ENCODE peak calls at places on chromosomes 16 and 17, in four cellular contexts. One of them, this sample, is unnamed.
A peak's percentile ranks its signal among the peaks of the same experiment; 100 is the strongest.

GRCh38 chr17:60664022-60664421 is 13.6 kb upstream of the BCAS3 start:
- DNase-seq in body of pancreas: no peak
- DNase-seq in IMR-90: peak; percentile 59
- DNase-seq in colonic mucosa: no peak
- DNase-seq in this sample: no peak

GRCh38 chr16:65908568-65908967 is 457.9 kb upstream of the CDH5 start:
- DNase-seq in IMR-90: no peak
- DNase-seq in colonic mucosa: no peak
- DNase-seq in body of pancreas: no peak
- DNase-seq in this sample: no peak

GRCh38 chr17:68627956-68628355 is 26.8 kb upstream of the FAM20A start:
- DNase-seq in body of pancreas: no peak
- DNase-seq in IMR-90: no peak
- DNase-seq in colonic mucosa: peak; percentile 18
- DNase-seq in this sample: peak; percentile 17

GRCh38 chr16:56610609-56611111 is 2.3 kb downstream of the MT2A start:
- DNase-seq in colonic mucosa: no peak
- DNase-seq in body of pancreas: no peak
- DNase-seq in IMR-90: peak; percentile 71
- DNase-seq in this sample: no peak

GRCh38 chr17:79902146-79902791 is 63.0 kb upstream of the CBX4 start:
- DNase-seq in body of pancreas: no peak
- DNase-seq in colonic mucosa: no peak
- DNase-seq in IMR-90: no peak
- DNase-seq in this sample: no peak

GRCh38 chr17:31517524-31517923 is 126.0 kb downstream of the RAB11FIP4 start:
- DNase-seq in colonic mucosa: no peak
- DNase-seq in body of pancreas: no peak
- DNase-seq in IMR-90: no peak
- DNase-seq in this sample: no peak

GRCh38 chr17:6430769-6431168 is 4.2 kb downstream of the AIPL1 start:
- DNase-seq in body of pancreas: no peak
- DNase-seq in colonic mucosa: no peak
- DNase-seq in IMR-90: no peak
- DNase-seq in this sample: no peak

GRCh38 chr17:10875984-10876555 is 38.2 kb upstream of the PIRT start:
- DNase-seq in IMR-90: peak; percentile 17
- DNase-seq in body of pancreas: peak; percentile 53
- DNase-seq in colonic mucosa: peak; percentile 62
- DNase-seq in this sample: peak; percentile 73

GRCh38 chr17:28369684-28370034 is 448 bp downstream of the VTN start:
- DNase-seq in body of pancreas: no peak
- DNase-seq in colonic mucosa: no peak
- DNase-seq in IMR-90: no peak
- DNase-seq in this sample: no peak

GRCh38 chr17:20926532-20926931 is 116.3 kb downstream of the USP22 start:
- DNase-seq in IMR-90: peak; percentile 50
- DNase-seq in colonic mucosa: no peak
- DNase-seq in body of pancreas: no peak
- DNase-seq in this sample: no peak

GRCh38 chr17:8862213-8863056 is 5.0 kb downstream of the PIK3R6 start:
- DNase-seq in body of pancreas: no peak
- DNase-seq in colonic mucosa: no peak
- DNase-seq in IMR-90: no peak
- DNase-seq in this sample: no peak

GRCh38 chr17:64345691-64346376 is 44.8 kb downstream of the PECAM1 start:
- DNase-seq in colonic mucosa: no peak
- DNase-seq in IMR-90: no peak
- DNase-seq in body of pancreas: no peak
- DNase-seq in this sample: no peak

GRCh38 chr17:64343071-64343774 is 47.4 kb downstream of the PECAM1 start:
- DNase-seq in body of pancreas: no peak
- DNase-seq in colonic mucosa: no peak
- DNase-seq in IMR-90: no peak
- DNase-seq in this sample: no peak

GRCh38 chr17:64340557-64340956 is 50.1 kb downstream of the PECAM1 start:
- DNase-seq in body of pancreas: no peak
- DNase-seq in colonic mucosa: no peak
- DNase-seq in IMR-90: no peak
- DNase-seq in this sample: no peak

GRCh38 chr17:64341181-64341580 is 49.5 kb downstream of the PECAM1 start:
- DNase-seq in IMR-90: no peak
- DNase-seq in colonic mucosa: no peak
- DNase-seq in body of pancreas: no peak
- DNase-seq in this sample: no peak

DNA sequence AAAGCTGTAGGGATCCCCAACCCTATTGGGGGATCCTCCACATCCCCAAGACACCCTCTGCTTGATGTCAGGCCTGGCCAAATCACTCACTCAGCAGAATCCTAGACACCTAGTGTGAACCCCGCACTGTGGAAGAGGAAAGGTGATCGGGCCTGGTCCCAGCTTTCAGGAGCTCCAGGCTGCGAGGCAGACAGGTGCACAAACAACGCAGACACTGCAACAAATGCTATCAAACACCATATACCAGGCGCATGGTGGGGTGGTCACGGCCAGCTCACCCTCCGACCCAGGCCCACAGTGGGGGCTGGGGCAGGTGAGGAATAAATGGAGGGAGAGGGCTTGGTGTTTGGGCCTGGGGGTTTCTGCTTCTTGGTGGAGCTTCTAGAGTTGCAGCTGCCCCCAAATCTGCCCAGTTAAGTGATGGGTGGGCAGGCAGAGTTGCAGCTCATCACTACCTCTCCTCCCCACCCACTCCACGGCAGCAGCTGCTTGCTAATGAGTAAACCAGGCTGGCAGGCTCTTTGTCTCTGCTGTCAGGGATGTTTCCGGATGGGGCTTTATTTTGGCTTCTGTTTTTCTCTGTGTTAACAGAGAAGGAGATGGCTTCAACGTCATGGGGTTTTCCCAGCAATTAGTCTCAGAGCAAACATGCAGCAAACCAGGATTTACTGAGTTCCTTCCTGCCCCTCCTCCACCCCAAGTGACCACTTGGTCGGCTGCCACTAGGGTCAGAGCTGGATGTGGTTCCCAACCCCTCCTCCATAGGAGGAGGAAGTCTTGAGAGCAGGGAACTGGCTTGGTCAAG is 46.6 kb downstream of the PECAM1 start:
- DNase-seq in IMR-90: peak; percentile 90
- DNase-seq in colonic mucosa: peak; percentile 64
- DNase-seq in body of pancreas: peak; percentile 57
- DNase-seq in this sample: peak; percentile 56
- H3K4me1 ChIP-seq in IMR-90: peaks cover 6% of the 10 kb centered on the region
- H3K4me1 ChIP-seq in colonic mucosa: no peaks in the 10 kb centered on the region
- H3K4me1 ChIP-seq in body of pancreas: peaks cover 24% of the 10 kb centered on the region
- H3K4me1 ChIP-seq in this sample: peaks cover 4% of the 10 kb centered on the region

GRCh38 chr17:81487089-81487486 is 25.5 kb downstream of the ACTG1 start:
- DNase-seq in body of pancreas: no peak
- DNase-seq in IMR-90: no peak
- DNase-seq in colonic mucosa: no peak
- DNase-seq in this sample: no peak
- H3K4me3 ChIP-seq in body of pancreas: no peak overlapping the region
- H3K4me3 ChIP-seq in IMR-90: no peak overlapping the region
- H3K4me3 ChIP-seq in colonic mucosa: no peak overlapping the region
- H3K4me3 ChIP-seq in this sample: no peak overlapping the region

DNA sequence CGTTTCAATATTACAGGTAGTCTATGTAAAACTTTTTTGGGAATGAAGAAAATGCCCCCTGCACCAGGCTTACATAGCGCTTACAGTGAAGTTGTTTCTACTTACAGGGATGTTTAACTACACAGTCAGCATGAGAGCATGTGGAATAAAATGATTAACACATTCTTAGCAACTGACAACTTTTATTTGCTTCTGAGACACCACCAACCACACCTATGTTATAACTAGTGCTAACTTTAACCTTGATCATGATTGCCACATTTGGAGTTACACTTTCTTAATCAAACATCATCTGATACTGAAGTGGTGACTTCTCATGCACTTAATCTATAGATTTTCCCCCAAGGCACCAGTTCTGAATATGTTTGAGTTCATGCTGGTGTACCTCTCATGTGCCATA is 20.3 kb upstream of the ZNF267 start:
- DNase-seq in body of pancreas: no peak
- DNase-seq in colonic mucosa: no peak
- DNase-seq in IMR-90: no peak
- DNase-seq in this sample: no peak
- H3K9me3 ChIP-seq in body of pancreas: no peaks in the 10 kb centered on the region
- H3K9me3 ChIP-seq in colonic mucosa: no peaks in the 10 kb centered on the region
- H3K9me3 ChIP-seq in IMR-90: peaks cover 6% of the 10 kb centered on the region
- H3K9me3 ChIP-seq in this sample: peaks cover 14% of the 10 kb centered on the region

DNA sequence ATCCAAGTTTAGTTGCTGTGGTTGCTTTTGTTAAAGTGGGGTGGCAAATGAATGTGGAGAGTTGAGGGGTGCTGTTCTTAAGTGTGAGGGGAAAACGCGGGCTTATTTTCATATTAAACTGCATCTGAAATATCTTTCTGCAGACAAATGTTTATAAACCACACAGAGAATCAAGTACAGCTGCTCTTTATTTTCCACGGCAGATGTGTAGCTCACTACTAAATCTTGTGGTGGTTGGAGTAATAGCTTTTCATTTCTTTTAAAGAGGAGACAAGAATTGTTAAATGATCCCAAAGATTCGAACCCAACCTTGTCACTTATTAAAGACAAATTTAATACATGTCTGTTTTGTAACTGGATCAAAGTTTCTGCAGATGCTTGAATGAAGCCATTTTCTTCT is 2.1 kb downstream of the CLTC start:
- DNase-seq in IMR-90: no peak
- DNase-seq in colonic mucosa: no peak
- DNase-seq in body of pancreas: no peak
- DNase-seq in this sample: no peak
- H3K4me1 ChIP-seq in IMR-90: peaks cover 7% of the 10 kb centered on the region
- H3K4me1 ChIP-seq in colonic mucosa: no peaks in the 10 kb centered on the region
- H3K4me1 ChIP-seq in body of pancreas: peaks cover 66% of the 10 kb centered on the region
- H3K4me1 ChIP-seq in this sample: peaks cover 47% of the 10 kb centered on the region

GRCh38 chr16:75644240-75645012 is 3.0 kb downstream of the KARS1 start:
- DNase-seq in IMR-90: no peak
- DNase-seq in colonic mucosa: no peak
- DNase-seq in body of pancreas: no peak
- DNase-seq in this sample: no peak
- H3K4me3 ChIP-seq in IMR-90: no peak overlapping the region
- H3K4me3 ChIP-seq in colonic mucosa: no peak overlapping the region
- H3K4me3 ChIP-seq in body of pancreas: no peak overlapping the region
- H3K4me3 ChIP-seq in this sample: no peak overlapping the region

GRCh38 chr16:3311496-3311895 is 6.2 kb downstream of the ZNF75A start:
- DNase-seq in colonic mucosa: no peak
- DNase-seq in body of pancreas: no peak
- DNase-seq in IMR-90: no peak
- DNase-seq in this sample: no peak

GRCh38 chr16:3304370-3304769 is 860 bp downstream of the TIGD7 start:
- DNase-seq in IMR-90: peak; percentile 14
- DNase-seq in body of pancreas: no peak
- DNase-seq in colonic mucosa: no peak
- DNase-seq in this sample: no peak

GRCh38 chr16:3305109-3306068 is at the start of the genes TIGD7 and ZNF75A:
- DNase-seq in colonic mucosa: peak; percentile 89
- DNase-seq in IMR-90: peak; percentile 88
- DNase-seq in body of pancreas: peak; percentile 79
- DNase-seq in this sample: peak; percentile 88

GRCh38 chr16:3306078-3306477 is 781 bp downstream of the ZNF75A start:
- DNase-seq in colonic mucosa: no peak
- DNase-seq in IMR-90: no peak
- DNase-seq in body of pancreas: no peak
- DNase-seq in this sample: no peak
- H3K9me3 ChIP-seq in colonic mucosa: no peaks in the 10 kb centered on the region
- H3K9me3 ChIP-seq in IMR-90: peaks cover 48% of the 10 kb centered on the region
- H3K9me3 ChIP-seq in body of pancreas: no peaks in the 10 kb centered on the region
- H3K9me3 ChIP-seq in this sample: peaks cover 84% of the 10 kb centered on the region

GRCh38 chr17:49196520-49196919 is 13.9 kb downstream of the GNGT2 start:
- DNase-seq in body of pancreas: no peak
- DNase-seq in IMR-90: no peak
- DNase-seq in colonic mucosa: no peak
- DNase-seq in this sample: no peak
- H3K4me1 ChIP-seq in body of pancreas: peaks cover 10% of the 10 kb centered on the region
- H3K4me1 ChIP-seq in IMR-90: no peaks in the 10 kb centered on the region
- H3K4me1 ChIP-seq in colonic mucosa: no peaks in the 10 kb centered on the region
- H3K4me1 ChIP-seq in this sample: peaks cover 1% of the 10 kb centered on the region

GRCh38 chr17:63531022-63531965 is 8.1 kb downstream of the KCNH6 start:
- DNase-seq in body of pancreas: no peak
- DNase-seq in colonic mucosa: no peak
- DNase-seq in IMR-90: no peak
- DNase-seq in this sample: no peak
- H3K4me3 ChIP-seq in body of pancreas: no peak overlapping the region
- H3K4me3 ChIP-seq in colonic mucosa: no peak overlapping the region
- H3K4me3 ChIP-seq in IMR-90: no peak overlapping the region
- H3K4me3 ChIP-seq in this sample: no peak overlapping the region